ENCODE peak calls at places on chromosomes 5 and 9, in ten cellular contexts. P, T, B, O, J, W, X, A, C and E are unnamed samples.

GRCh38 chr9:136342191-136343120 is 15.1 kb downstream of the GPSM1 start:
- DNase-seq in J (no peak), O (peak), T (no peak), P (peak), W (no peak), X (peak), C (peak), B (peak), A (peak), E (peak)

GRCh38 chr9:72529531-72529930 is 8.1 kb downstream of the TMC1 start:
- DNase-seq in B (no peak), C (no peak), O (no peak), A (no peak), P (no peak), W (no peak), T (no peak), J (no peak), X (no peak), E (no peak)

GRCh38 chr5:24363789-24364534 is 280.8 kb downstream of the CDH10 start:
- DNase-seq in X (no peak), A (peak), B (no peak), C (no peak), J (no peak), O (no peak), P (no peak), T (no peak), W (no peak), E (no peak)

GRCh38 chr9:68844623-68845612 is 139.9 kb downstream of the PIP5K1B start:
- DNase-seq in T (peak), J (no peak), W (no peak), A (peak), B (no peak), O (peak), P (peak), X (no peak), C (peak), E (peak)

GRCh38 chr5:134003064-134003956 is 1.5 kb downstream of the VDAC1 start:
- DNase-seq in W (peak), P (no peak), O (no peak), B (no peak), X (no peak), A (no peak), T (no peak), C (no peak), J (no peak), E (peak)

GRCh38 chr5:139574641-139575312 is 13.6 kb downstream of the UBE2D2 start:
- DNase-seq in O (peak), C (peak), A (peak), W (no peak), P (peak), J (no peak), T (peak), B (no peak), X (no peak), E (peak)

GRCh38 chr5:65961644-65962043 is 35.3 kb downstream of the ERBIN start:
- DNase-seq in B (no peak), W (peak), T (no peak), P (no peak), X (no peak), J (no peak), A (peak), O (peak), C (no peak), E (peak)

GRCh38 chr9:119802621-119803020 is 433.4 kb upstream of the BRINP1 start:
- DNase-seq in X (peak), C (no peak), J (peak), B (no peak), W (no peak), O (peak), T (no peak), A (no peak), P (no peak), E (no peak)

GRCh38 chr9:117555964-117556629 is 141.2 kb upstream of the ASTN2 start:
- DNase-seq in C (peak), P (peak), T (peak), B (no peak), A (peak), J (no peak), W (peak), O (peak), X (no peak), E (peak)

GRCh38 chr9:2576631-2577030 is 45.0 kb upstream of the VLDLR start:
- DNase-seq in J (no peak), W (no peak), P (no peak), C (no peak), T (no peak), O (no peak), X (no peak), A (peak), B (no peak), E (no peak)

GRCh38 chr9:134784612-134785305 is 95.9 kb upstream of the FCN2 start:
- DNase-seq in W (no peak), T (no peak), X (no peak), O (no peak), B (no peak), A (no peak), P (no peak), J (no peak), C (no peak), E (no peak)

GRCh38 chr9:6938447-6938846 is 180.7 kb downstream of the KDM4C start:
- DNase-seq in B (no peak), X (no peak), P (no peak), C (no peak), T (no peak), W (no peak), J (peak), O (peak), A (peak), E (peak)

GRCh38 chr5:154406826-154407225 is 39.0 kb upstream of the SAP30L start:
- DNase-seq in O (no peak), P (no peak), B (no peak), T (no peak), C (no peak), X (no peak), J (no peak), A (no peak), W (no peak), E (no peak)

GRCh38 chr5:9245071-9245470 is 300.8 kb downstream of the SEMA5A start:
- DNase-seq in P (no peak), X (no peak), W (no peak), J (no peak), C (no peak), O (no peak), T (no peak), B (no peak), A (no peak), E (peak)

GRCh38 chr9:708182-708555 is 133.3 kb upstream of the DMRT1 start:
- DNase-seq in A (peak), P (no peak), W (no peak), B (no peak), X (no peak), C (no peak), O (no peak), J (no peak), T (no peak), E (no peak)

GRCh38 chr9:99377790-99378775 is 156.0 kb downstream of the SEC61B start:
- DNase-seq in O (peak), W (no peak), A (no peak), T (no peak), X (no peak), J (peak), P (no peak), C (no peak), B (no peak), E (no peak)

GRCh38 chr9:35341585-35341984 is 148.3 kb upstream of the RUSC2 start:
- DNase-seq in A (peak), T (no peak), C (no peak), P (no peak), W (no peak), J (peak), B (no peak), O (peak), X (peak), E (peak)

GRCh38 chr5:141366016-141366896 is 2.3 kb downstream of the PCDHGA5 start:
- DNase-seq in B (no peak), X (no peak), A (no peak), O (no peak), C (no peak), T (no peak), P (no peak), W (no peak), J (no peak), E (no peak)

GRCh38 chr9:122126340-122127333 is 32.9 kb downstream of the NDUFA8 start:
- DNase-seq in A (no peak), W (no peak), T (no peak), P (no peak), J (no peak), C (no peak), O (peak), B (no peak), X (no peak), E (no peak)
- TF ChIP-seq CTCF in A (no peak), W (no peak), T (no peak), P (no peak), J (peak), C (no peak), O (peak), B (no peak), X (no peak), E (no peak)

GRCh38 chr5:77852514-77853352 is 76.6 kb upstream of the TBCA start:
- DNase-seq in J (peak), T (peak), X (peak), W (peak), A (no peak), O (peak), C (peak), B (no peak), P (no peak), E (peak)

GRCh38 chr5:77850536-77851228 is 74.5 kb upstream of the TBCA start:
- DNase-seq in C (peak), B (no peak), O (peak), J (no peak), T (no peak), P (no peak), A (no peak), X (no peak), W (no peak), E (no peak)

GRCh38 chr5:77853353-77853907 is 77.3 kb upstream of the TBCA start:
- DNase-seq in J (no peak), W (no peak), O (no peak), A (no peak), X (no peak), T (no peak), C (no peak), B (no peak), P (no peak), E (no peak)

GRCh38 chr5:77851229-77852067 is 75.3 kb upstream of the TBCA start:
- DNase-seq in A (no peak), O (peak), X (no peak), W (no peak), T (no peak), C (peak), B (no peak), P (peak), J (no peak), E (peak)

GRCh38 chr5:77852068-77852513 is 76.0 kb upstream of the TBCA start:
- DNase-seq in A (no peak), B (no peak), C (no peak), X (no peak), O (no peak), T (no peak), P (no peak), J (no peak), W (no peak), E (no peak)
- TF ChIP-seq CTCF in A (no peak), B (no peak), C (no peak), X (no peak), O (no peak), T (no peak), P (no peak), J (no peak), W (no peak), E (no peak)

DNA sequence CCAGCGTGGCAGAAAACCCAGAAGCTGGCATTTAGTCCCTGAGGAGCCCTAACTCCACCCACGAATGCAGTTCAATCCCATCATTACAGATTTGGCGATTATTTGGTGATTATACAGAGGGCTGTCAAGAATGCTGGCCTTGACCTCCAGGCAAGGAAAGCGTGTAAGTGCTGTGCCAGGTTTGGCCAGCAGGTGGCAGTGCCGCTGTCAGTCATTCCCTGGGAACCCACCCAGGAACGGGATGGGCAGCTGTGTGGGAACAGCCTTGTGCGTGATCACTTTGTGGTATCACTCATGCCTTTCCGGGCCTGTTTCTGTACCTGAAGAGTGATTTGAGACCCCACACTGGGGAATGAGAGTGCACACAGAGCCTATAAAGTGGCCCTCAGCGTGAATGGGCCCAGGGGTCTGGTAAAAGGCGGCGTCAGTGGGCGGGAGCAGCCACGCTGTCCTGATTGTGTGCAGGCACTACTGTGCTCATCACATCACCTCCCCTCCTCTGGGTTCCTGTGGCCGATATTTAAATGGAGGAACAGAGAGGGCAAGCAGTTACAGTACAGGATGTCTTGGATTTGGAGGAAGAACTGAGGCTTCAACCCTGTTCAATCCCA is 215.6 kb downstream of the ROR2 start:
- DNase-seq in A (peak), W (no peak), B (peak), C (peak), X (peak), O (peak), J (no peak), T (peak), P (peak), E (peak)
- TF ChIP-seq CTCF in A (peak), W (peak), B (peak), C (peak), X (peak), O (peak), J (peak), T (peak), P (peak), E (peak)

DNA sequence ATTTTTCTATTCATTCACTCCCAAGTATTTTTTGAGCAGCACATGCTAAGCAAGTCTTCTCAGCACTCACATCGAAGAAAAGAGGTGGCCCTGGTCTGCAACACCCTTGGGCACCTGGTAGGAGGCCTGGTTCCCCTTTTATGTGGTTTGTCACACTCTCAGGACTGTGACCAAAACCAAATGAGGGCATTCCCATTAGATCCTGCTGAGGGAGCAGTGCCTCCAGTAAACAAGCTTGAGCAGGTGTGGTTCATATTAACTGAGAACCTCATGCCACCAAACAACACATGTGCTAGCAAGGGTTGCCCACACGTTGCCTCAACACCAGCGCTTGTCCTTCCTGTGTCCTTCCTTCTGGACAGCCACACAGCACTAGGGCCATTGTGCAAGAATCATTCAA is 26.9 kb upstream of the SYK start:
- DNase-seq in O (no peak), J (no peak), X (no peak), T (no peak), P (no peak), A (no peak), W (peak), B (no peak), C (no peak), E (no peak)
- TF ChIP-seq CTCF in O (no peak), J (no peak), X (no peak), T (no peak), P (no peak), A (no peak), W (peak), B (no peak), C (no peak), E (no peak)

GRCh38 chr9:21993893-21994525 is at the start of gene CDKN2A:
- DNase-seq in O (peak), P (peak), A (no peak), J (no peak), X (peak), B (no peak), T (no peak), C (peak), W (peak), E (no peak)
- TF ChIP-seq CTCF in O (no peak), P (no peak), A (no peak), J (no peak), X (no peak), B (no peak), T (no peak), C (no peak), W (no peak), E (no peak)